ENCODE peak calls at places on chromosomes 6 and 20, in seven cellular contexts. U, K, V, G, Q, I and Z are unnamed samples.

GRCh38 chr20:47686545-47686944 is 98.7 kb downstream of the SULF2 start:
- DNase-seq in I (no peak), U (no peak), G (no peak), K (no peak), V (no peak), Q (no peak), Z (no peak)

GRCh38 chr6:143394351-143394750 is 56.1 kb downstream of the ADAT2 start:
- DNase-seq in Q (no peak), V (no peak), G (no peak), I (no peak), K (peak; percentile 67), U (no peak), Z (no peak)

GRCh38 chr20:47817573-47817972 is 32.3 kb upstream of the SULF2 start:
- DNase-seq in Q (no peak), G (no peak), K (no peak), U (no peak), V (no peak), I (no peak), Z (no peak)

GRCh38 chr20:49916146-49917002 is 1.0 kb upstream of the SPATA2 start:
- DNase-seq in I (peak; percentile 20), G (peak; percentile 28), K (no peak), U (no peak), Q (no peak), V (peak; percentile 30), Z (no peak)

GRCh38 chr6:81144346-81144745 is 608.1 kb downstream of the TENT5A start:
- DNase-seq in V (no peak), G (no peak), K (no peak), Q (no peak), I (no peak), U (no peak), Z (no peak)

GRCh38 chr6:154343473-154344308 is 12.9 kb downstream of the IPCEF1 start:
- DNase-seq in U (no peak), V (no peak), Q (no peak), G (peak; percentile 53), K (no peak), I (no peak), Z (no peak)

GRCh38 chr6:121951918-121952379 is 447.5 kb upstream of the HSF2 start:
- DNase-seq in I (no peak), U (no peak), K (no peak), V (no peak), G (peak; percentile 64), Q (no peak), Z (peak; percentile 30)

GRCh38 chr6:153031335-153031955 is 28.9 kb upstream of the MTRF1L start:
- DNase-seq in Q (no peak), K (no peak), I (no peak), V (no peak), G (no peak), U (no peak), Z (no peak)

GRCh38 chr6:26550250-26550993 is 12.3 kb downstream of the HMGN4 start:
- DNase-seq in Q (peak; percentile 31), K (no peak), U (peak; percentile 43), V (peak; percentile 73), I (peak; percentile 66), G (no peak), Z (no peak)

GRCh38 chr6:150297327-150298028 is 71.3 kb upstream of the IYD start:
- DNase-seq in G (peak; percentile 16), I (no peak), V (no peak), U (no peak), K (no peak), Q (no peak), Z (no peak)

GRCh38 chr20:63112491-63113219 is 103.3 kb downstream of the YTHDF1 start:
- DNase-seq in V (no peak), G (no peak), U (no peak), Q (no peak), K (no peak), I (no peak), Z (no peak)

GRCh38 chr6:80622641-80623040 is 516.2 kb downstream of the BCKDHB start:
- DNase-seq in K (no peak), V (no peak), G (no peak), Q (no peak), I (no peak), U (no peak), Z (no peak)

GRCh38 chr20:37711987-37712961 is 18.4 kb downstream of the CTNNBL1 start:
- DNase-seq in V (no peak), I (no peak), U (no peak), Q (no peak), G (no peak), K (no peak), Z (no peak)

GRCh38 chr6:31666337-31666960 is 569 bp downstream of the CSNK2B start:
- DNase-seq in I (no peak), U (no peak), V (no peak), Q (no peak), G (no peak), K (no peak), Z (no peak)

GRCh38 chr20:10672579-10673127 is 1.1 kb downstream of the JAG1 start:
- DNase-seq in U (no peak), G (peak; percentile 37), I (peak; percentile 48), V (peak; percentile 63), Q (peak; percentile 9), K (no peak), Z (no peak)

GRCh38 chr6:136983692-136984091 is 61.1 kb downstream of the IL20RA start:
- DNase-seq in I (no peak), G (no peak), Q (no peak), U (no peak), K (no peak), V (no peak), Z (no peak)

GRCh38 chr20:19735446-19735845 is 22.6 kb upstream of the RIN2 start:
- DNase-seq in K (no peak), V (peak; percentile 49), Q (no peak), G (peak; percentile 73), U (no peak), I (peak; percentile 4), Z (no peak)

GRCh38 chr6:115997990-115998585 is 62.6 kb downstream of the FRK start:
- DNase-seq in Q (no peak), K (no peak), I (no peak), U (no peak), V (no peak), G (no peak), Z (no peak)

GRCh38 chr6:108541843-108542795 is 18.6 kb upstream of the FOXO3 start:
- DNase-seq in Q (peak; percentile 54), U (no peak), V (peak; percentile 72), K (no peak), G (peak; percentile 55), I (peak; percentile 71), Z (peak; percentile 76)

GRCh38 chr6:169287675-169288074 is 34.0 kb upstream of the THBS2 start:
- DNase-seq in V (no peak), I (no peak), G (no peak), Q (no peak), U (no peak), K (no peak), Z (no peak)

GRCh38 chr20:57619053-57619831 is 984 bp downstream of the ZBP1 start:
- DNase-seq in G (no peak), Q (peak; percentile 52), I (peak; percentile 70), U (peak; percentile 48), V (peak; percentile 72), K (no peak), Z (no peak)

GRCh38 chr6:7818480-7819165 is 92.0 kb downstream of the TXNDC5 start:
- DNase-seq in Q (no peak), U (no peak), V (no peak), G (no peak), K (no peak), I (no peak), Z (no peak)

GRCh38 chr6:105507811-105508210 is 104.9 kb upstream of the PREP start:
- DNase-seq in K (no peak), G (no peak), U (no peak), V (no peak), I (no peak), Q (no peak), Z (no peak)

GRCh38 chr6:152295920-152296319 is 341.2 kb downstream of the SYNE1 start:
- DNase-seq in K (no peak), Q (no peak), G (no peak), I (no peak), V (no peak), U (no peak), Z (no peak)

GRCh38 chr6:151196571-151196970 is 43.2 kb upstream of the AKAP12 start:
- DNase-seq in K (no peak), G (no peak), V (no peak), I (no peak), Q (no peak), U (no peak), Z (peak; percentile 45)

GRCh38 chr6:129766959-129767728 is 57.2 kb upstream of the ARHGAP18 start:
- DNase-seq in I (peak; percentile 66), Q (peak; percentile 19), G (peak; percentile 26), K (no peak), V (peak; percentile 75), U (peak; percentile 23), Z (no peak)

GRCh38 chr20:18657575-18657974 is 69.7 kb downstream of the DTD1 start:
- DNase-seq in I (no peak), K (no peak), V (no peak), U (no peak), Q (no peak), G (no peak), Z (no peak)

GRCh38 chr6:151647871-151648639 is 154.2 kb downstream of the CCDC170 start:
- DNase-seq in I (peak; percentile 8), K (no peak), G (no peak), V (peak; percentile 36), U (no peak), Q (no peak), Z (no peak)